ENCODE peak calls at places on chromosome 11, in ten cellular contexts. K is prostate gland; P is neural progenitor cell; B is CD4-positive, alpha-beta T cell; W is ascending aorta; O is right lobe of liver; J is breast epithelium; H is A673; Q is heart right ventricle; U is upper lobe of right lung. Y is an unnamed sample.

GRCh38 chr11:267491-267994 is 10.7 kb upstream of the NLRP6 start:
- DNase-seq in K (peak; percentile 46), P (no peak), B (peak; percentile 71), W (no peak), O (peak; percentile 74), J (no peak), H (no peak), Q (no peak), U (peak; percentile 85), Y (peak; percentile 79)

GRCh38 chr11:61926235-61926634 is 8.9 kb upstream of the RAB3IL1 start:
- DNase-seq in K (no peak), P (no peak), B (no peak), W (peak; percentile 16), O (no peak), J (no peak), H (no peak), Q (no peak), U (no peak), Y (no peak)

GRCh38 chr11:74822187-74822586 is 73.5 kb downstream of the RNF169 start:
- DNase-seq in K (no peak), P (no peak), B (no peak), W (no peak), O (no peak), J (no peak), H (no peak), Q (peak; percentile 38), U (no peak), Y (no peak)

GRCh38 chr11:17273668-17274321 is 2.7 kb upstream of the NUCB2 start:
- DNase-seq in K (no peak), P (no peak), B (no peak), W (no peak), O (no peak), J (no peak), H (peak; percentile 22), Q (no peak), U (no peak), Y (no peak)

GRCh38 chr11:117337061-117337460 is 9.4 kb downstream of the CEP164 start:
- DNase-seq in K (no peak), P (peak; percentile 42), B (no peak), W (no peak), O (no peak), J (no peak), H (no peak), Q (no peak), U (no peak), Y (no peak)

GRCh38 chr11:64148200-64148916 is 17.6 kb downstream of the MACROD1 start:
- DNase-seq in K (peak; percentile 74), P (peak; percentile 84), B (peak; percentile 77), W (peak; percentile 81), O (peak; percentile 69), J (peak; percentile 57), H (peak; percentile 94), Q (peak; percentile 91), U (peak; percentile 88), Y (peak; percentile 56)

GRCh38 chr11:17528181-17528691 is 16.0 kb downstream of the USH1C start:
- DNase-seq in K (no peak), P (peak; percentile 83), B (peak; percentile 49), W (no peak), O (peak; percentile 69), J (no peak), H (peak; percentile 60), Q (peak; percentile 47), U (no peak), Y (peak; percentile 75)

GRCh38 chr11:65291613-65292012 is 23.1 kb upstream of the CDC42EP2 start:
- DNase-seq in K (no peak), P (no peak), B (no peak), W (no peak), O (no peak), J (no peak), H (no peak), Q (no peak), U (no peak), Y (no peak)

GRCh38 chr11:75142714-75143419 is 8.0 kb upstream of the SLCO2B1 start:
- DNase-seq in K (no peak), P (no peak), B (peak; percentile 71), W (peak; percentile 85), O (peak; percentile 70), J (peak; percentile 35), H (peak; percentile 98), Q (peak; percentile 76), U (peak; percentile 83), Y (peak; percentile 85)

GRCh38 chr11:124676386-124676785 is 2.7 kb downstream of the SPA17 start:
- DNase-seq in K (no peak), P (no peak), B (no peak), W (peak; percentile 81), O (no peak), J (no peak), H (peak; percentile 28), Q (peak; percentile 66), U (no peak), Y (no peak)

GRCh38 chr11:1071571-1072115 is 3.0 kb upstream of the MUC2 start:
- DNase-seq in K (no peak), P (no peak), B (no peak), W (peak; percentile 54), O (peak; percentile 39), J (no peak), H (no peak), Q (no peak), U (peak; percentile 39), Y (peak; percentile 28)

GRCh38 chr11:130198964-130199363 is 39.4 kb downstream of the ST14 start:
- DNase-seq in K (no peak), P (no peak), B (no peak), W (no peak), O (no peak), J (no peak), H (no peak), Q (no peak), U (no peak), Y (no peak)

GRCh38 chr11:126186708-126187481 is 24.6 kb downstream of the RPUSD4 start:
- DNase-seq in K (no peak), P (peak; percentile 34), B (no peak), W (no peak), O (no peak), J (no peak), H (peak; percentile 19), Q (no peak), U (peak; percentile 57), Y (no peak)
- TF ChIP-seq CTCF in K (no peak), P (peak; percentile 49), B (no peak), W (no peak), O (peak; percentile 5), J (no peak), H (peak; percentile 49), Q (no peak), U (no peak), Y (no peak)

GRCh38 chr11:112394304-112394703 is 133.6 kb upstream of the PLET1 start:
- DNase-seq in K (no peak), P (no peak), B (no peak), W (no peak), O (no peak), J (no peak), H (no peak), Q (no peak), U (no peak), Y (no peak)

GRCh38 chr11:112401036-112401769 is 140.5 kb upstream of the PLET1 start:
- DNase-seq in K (no peak), P (no peak), B (no peak), W (no peak), O (no peak), J (no peak), H (no peak), Q (no peak), U (no peak), Y (no peak)

GRCh38 chr11:112396092-112396491 is 135.4 kb upstream of the PLET1 start:
- DNase-seq in K (no peak), P (no peak), B (no peak), W (no peak), O (no peak), J (no peak), H (peak; percentile 37), Q (no peak), U (no peak), Y (no peak)

GRCh38 chr11:112400615-112401014 is 140.0 kb upstream of the PLET1 start:
- DNase-seq in K (no peak), P (no peak), B (no peak), W (no peak), O (no peak), J (no peak), H (peak; percentile 37), Q (no peak), U (no peak), Y (no peak)

DNA sequence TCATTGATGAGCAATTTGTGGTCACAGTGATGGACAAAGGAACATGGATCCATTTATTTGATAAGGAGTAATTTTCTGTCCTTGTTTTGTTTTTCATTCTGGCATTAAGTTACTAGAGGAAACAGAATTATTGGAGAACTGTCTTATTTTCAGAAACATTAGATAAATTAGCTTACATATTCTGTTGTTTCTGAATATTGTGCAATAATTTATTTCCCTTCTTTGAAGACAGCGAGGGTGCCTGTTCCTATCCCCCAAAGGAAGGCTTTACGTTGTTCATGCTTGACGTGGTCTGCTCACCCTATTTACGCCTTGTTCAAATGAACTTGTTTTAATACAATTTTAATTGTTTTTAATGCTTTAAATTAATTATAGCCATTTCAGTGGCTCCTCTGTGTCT is 138.1 kb upstream of the PLET1 start:
- DNase-seq in K (no peak), P (no peak), B (no peak), W (no peak), O (no peak), J (no peak), H (no peak), Q (no peak), U (no peak), Y (no peak)
- H3K27ac ChIP-seq in K (no peak overlapping the region), P (no peak overlapping the region), B (no peak overlapping the region), W (no peak overlapping the region), O (no peak overlapping the region), J (no peak overlapping the region), H (no peak overlapping the region), Q (no peak overlapping the region), U (no peak overlapping the region), Y (no peak overlapping the region)

GRCh38 chr11:45580399-45580798 is 85.0 kb downstream of the CHST1 start:
- DNase-seq in K (no peak), P (peak; percentile 65), B (no peak), W (no peak), O (no peak), J (no peak), H (peak; percentile 63), Q (peak; percentile 29), U (peak; percentile 37), Y (no peak)
- H3K27me3 ChIP-seq in K (no peaks in the 10 kb centered on the region), P (peaks cover 8% of the 10 kb centered on the region), B (peaks cover 19% of the 10 kb centered on the region), W (no peaks in the 10 kb centered on the region), O (no peaks in the 10 kb centered on the region), J (no peaks in the 10 kb centered on the region), H (peaks cover 11% of the 10 kb centered on the region), Q (peaks cover 50% of the 10 kb centered on the region), U (peaks cover 6% of the 10 kb centered on the region), Y (peaks cover 71% of the 10 kb centered on the region)

DNA sequence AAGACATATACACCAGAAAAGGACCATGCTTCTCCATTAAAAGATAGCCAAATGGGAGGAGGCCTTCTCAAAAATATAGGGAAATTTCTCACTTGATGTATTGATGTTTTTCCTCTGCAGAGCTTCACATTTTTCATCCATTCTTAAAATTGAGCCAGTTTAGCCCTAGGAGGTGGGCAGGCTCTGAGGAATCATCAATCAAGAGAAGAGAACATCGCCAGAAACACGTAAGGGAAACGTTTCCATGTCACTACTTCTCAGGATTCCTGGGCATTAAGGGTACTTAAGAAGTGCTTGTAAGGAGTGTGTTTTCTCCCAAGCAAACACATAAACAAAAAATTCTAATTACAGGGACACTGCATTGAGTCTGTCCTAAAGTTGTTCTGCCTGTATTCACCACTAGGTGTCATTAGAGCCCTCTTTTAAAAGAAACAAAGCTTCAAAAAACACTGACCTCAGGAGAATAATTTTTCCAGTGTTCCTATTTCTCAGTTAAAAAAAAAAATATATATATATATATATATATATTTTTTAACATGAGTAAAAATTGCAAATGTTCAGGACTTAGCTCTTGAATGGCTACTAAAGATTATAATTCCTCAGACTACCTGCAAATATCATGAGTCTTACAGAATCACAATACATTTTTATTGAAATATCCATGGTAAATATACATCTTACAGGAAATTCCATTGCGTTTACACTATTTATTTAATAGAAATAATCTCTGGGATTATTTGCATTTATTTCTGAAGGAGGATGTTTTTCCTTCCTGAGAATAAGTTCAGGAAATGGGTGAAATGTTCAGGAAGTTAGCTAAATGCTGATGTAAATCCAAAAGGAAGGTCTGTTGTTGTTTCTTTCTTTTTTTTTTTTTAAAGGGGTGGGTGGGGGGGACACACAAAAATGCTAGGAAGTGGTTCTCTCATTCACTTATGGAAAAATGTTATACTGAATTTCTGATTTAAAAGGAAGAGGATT is 16.0 kb downstream of the FZD4 start:
- DNase-seq in K (peak; percentile 32), P (peak; percentile 58), B (no peak), W (no peak), O (no peak), J (no peak), H (peak; percentile 90), Q (peak; percentile 32), U (no peak), Y (no peak)
- TF ChIP-seq CTCF in K (peak; percentile 54), P (peak; percentile 75), B (peak; percentile 71), W (peak; percentile 58), O (peak; percentile 54), J (peak; percentile 71), H (peak; percentile 76), Q (peak; percentile 77), U (peak; percentile 73), Y (peak; percentile 72)

Y was measured in left lung.